ENCODE peak calls at places on chromosome 6, in nine cellular contexts. W is spleen; L is AG04450; P is EL; S is CD4-positive, alpha-beta T cell; O is pulmonary artery endothelial cell; E is stimulated activated CD8-positive, alpha-beta memory T cell treated with anti-CD3 and anti-CD28 coated beads, Interleukin-15, amount 100 ng/mL, for 48 hours; H is left ventricle myocardium inferior; X is fibroblast of pulmonary artery. Q is an unnamed sample.

GRCh38 chr6:169406034-169406433 is 152.4 kb upstream of the THBS2 start:
- DNase-seq in H (no peak), L (no peak), P (no peak), X (no peak), S (no peak), W (no peak), E (no peak), O (no peak), Q (no peak)

GRCh38 chr6:106475280-106475679 is 114.8 kb downstream of the CRYBG1 start:
- DNase-seq in W (no peak), L (no peak), E (no peak), X (no peak), H (no peak), O (no peak), P (no peak), S (no peak), Q (no peak)

GRCh38 chr6:88183503-88183902 is 17.4 kb upstream of the CNR1 start:
- DNase-seq in E (no peak), P (no peak), S (no peak), O (no peak), L (no peak), X (no peak), H (no peak), W (no peak), Q (no peak)

GRCh38 chr6:36499918-36500317 is 47.4 kb downstream of the STK38 start:
- DNase-seq in O (no peak), X (no peak), W (no peak), P (no peak), S (no peak), L (no peak), H (no peak), E (no peak), Q (no peak)

GRCh38 chr6:352896-353470 is 38.6 kb upstream of the IRF4 start:
- DNase-seq in O (no peak), L (no peak), W (no peak), S (no peak), P (no peak), E (no peak), X (no peak), H (no peak), Q (no peak)

GRCh38 chr6:157632821-157633220 is 190.2 kb upstream of the SNX9 start:
- DNase-seq in E (no peak), L (peak), S (no peak), O (no peak), W (no peak), X (peak), P (peak), H (no peak), Q (no peak)

GRCh38 chr6:147392917-147393625 is 115.4 kb upstream of the SAMD5 start:
- DNase-seq in P (no peak), X (no peak), E (no peak), O (no peak), W (no peak), S (no peak), L (no peak), H (no peak), Q (no peak)

GRCh38 chr6:129709451-129709908 is 497 bp downstream of the ARHGAP18 start:
- DNase-seq in S (no peak), W (no peak), L (peak), E (no peak), X (peak), O (no peak), H (no peak), P (peak), Q (peak)

GRCh38 chr6:166752097-166752496 is 125.0 kb upstream of the RPS6KA2 start:
- DNase-seq in X (no peak), H (no peak), W (no peak), O (no peak), S (no peak), P (no peak), L (no peak), E (no peak), Q (no peak)

GRCh38 chr6:151679081-151679480 is 128.4 kb upstream of the ESR1 start:
- DNase-seq in H (peak), O (no peak), S (no peak), X (peak), P (peak), E (no peak), W (no peak), L (no peak), Q (no peak)

GRCh38 chr6:5843078-5843477 is 163.6 kb downstream of the NRN1 start:
- DNase-seq in L (no peak), O (no peak), P (no peak), X (no peak), W (no peak), S (no peak), E (no peak), H (no peak), Q (no peak)

GRCh38 chr6:30037182-30037788 is 23.8 kb upstream of the POLR1H start:
- DNase-seq in P (peak), S (no peak), O (no peak), L (no peak), X (peak), W (no peak), E (no peak), H (no peak), Q (no peak)

GRCh38 chr6:37134622-37135191 is 35.2 kb upstream of the PIM1 start:
- DNase-seq in P (peak), W (no peak), H (no peak), E (no peak), S (peak), O (peak), L (peak), X (peak), Q (peak)

GRCh38 chr6:125546827-125547226 is 202.6 kb upstream of the HEY2 start:
- DNase-seq in S (no peak), P (peak), W (no peak), E (no peak), X (peak), H (no peak), O (no peak), L (no peak), Q (no peak)

GRCh38 chr6:28383235-28384142 is 16.1 kb downstream of the ZSCAN12 start:
- DNase-seq in E (no peak), L (peak), P (no peak), H (peak), W (peak), X (peak), O (peak), S (no peak), Q (peak)

Q was measured in stomach.